ENCODE peak calls at places on chromosomes 11 and 22, in seven cellular contexts. Q is HCT116, K is GM23338, C is SK-N-SH, J is GM23248, X is MM.1S, N is neural progenitor cell. Y is an unnamed sample.

GRCh38 chr22:26846645-26847044 is 189.3 kb downstream of the MIAT start:
- DNase-seq in C (no peak), K (no peak), X (no peak), J (no peak), Q (no peak), N (no peak), Y (no peak)

GRCh38 chr11:14094481-14095037 is 132.0 kb downstream of the SPON1 start:
- DNase-seq in J (peak; percentile 70), X (no peak), Q (no peak), K (no peak), C (no peak), N (no peak), Y (no peak)

GRCh38 chr11:123047947-123048293 is 14.0 kb downstream of the HSPA8 start:
- DNase-seq in X (no peak), K (no peak), J (no peak), C (no peak), Q (no peak), N (no peak), Y (no peak)

GRCh38 chr22:43228330-43228729 is 41.4 kb upstream of the TTLL12 start:
- DNase-seq in X (no peak), J (peak; percentile 15), N (peak; percentile 57), Q (peak; percentile 10), C (peak; percentile 51), K (peak; percentile 88), Y (peak; percentile 36)

GRCh38 chr11:69562816-69563215 is 78.1 kb upstream of the CCND1 start:
- DNase-seq in X (no peak), Q (no peak), C (no peak), K (no peak), N (no peak), J (no peak), Y (no peak)

GRCh38 chr11:100726709-100727108 is 39.6 kb downstream of the ARHGAP42 start:
- DNase-seq in J (no peak), X (no peak), Q (no peak), N (no peak), K (peak; percentile 62), C (no peak), Y (no peak)

GRCh38 chr22:44224166-44224565 is 43.4 kb downstream of the PARVG start:
- DNase-seq in N (no peak), K (no peak), Q (no peak), J (peak; percentile 35), C (no peak), X (no peak), Y (no peak)

GRCh38 chr11:61007971-61008896 is 36.8 kb downstream of the CD6 start:
- DNase-seq in Q (no peak), N (peak; percentile 67), K (peak; percentile 96), C (peak; percentile 47), X (no peak), J (no peak), Y (no peak)

GRCh38 chr22:43253839-43254238 is 66.9 kb upstream of the TTLL12 start:
- DNase-seq in K (no peak), Q (no peak), X (no peak), J (no peak), C (no peak), N (no peak), Y (no peak)

GRCh38 chr11:59197990-59198389 is 14.7 kb downstream of the MPEG1 start:
- DNase-seq in X (no peak), C (no peak), K (no peak), Q (no peak), J (peak; percentile 64), N (no peak), Y (no peak)

GRCh38 chr22:20000246-20001081 is 16.2 kb downstream of the ARVCF start:
- DNase-seq in Q (no peak), J (no peak), N (no peak), K (peak; percentile 30), X (no peak), C (peak; percentile 64), Y (no peak)

GRCh38 chr11:46472662-46472994 is 81.1 kb upstream of the CHRM4 start:
- DNase-seq in Q (peak; percentile 12), X (no peak), K (no peak), C (no peak), N (no peak), J (no peak), Y (no peak)

GRCh38 chr11:85752201-85752889 is 58.6 kb downstream of the SYTL2 start:
- DNase-seq in C (no peak), N (no peak), K (no peak), J (no peak), Q (no peak), X (no peak), Y (no peak)

GRCh38 chr11:86043765-86044534 is 24.9 kb downstream of the PICALM start:
- DNase-seq in N (no peak), C (no peak), K (no peak), X (no peak), Q (no peak), J (no peak), Y (no peak)

DNA sequence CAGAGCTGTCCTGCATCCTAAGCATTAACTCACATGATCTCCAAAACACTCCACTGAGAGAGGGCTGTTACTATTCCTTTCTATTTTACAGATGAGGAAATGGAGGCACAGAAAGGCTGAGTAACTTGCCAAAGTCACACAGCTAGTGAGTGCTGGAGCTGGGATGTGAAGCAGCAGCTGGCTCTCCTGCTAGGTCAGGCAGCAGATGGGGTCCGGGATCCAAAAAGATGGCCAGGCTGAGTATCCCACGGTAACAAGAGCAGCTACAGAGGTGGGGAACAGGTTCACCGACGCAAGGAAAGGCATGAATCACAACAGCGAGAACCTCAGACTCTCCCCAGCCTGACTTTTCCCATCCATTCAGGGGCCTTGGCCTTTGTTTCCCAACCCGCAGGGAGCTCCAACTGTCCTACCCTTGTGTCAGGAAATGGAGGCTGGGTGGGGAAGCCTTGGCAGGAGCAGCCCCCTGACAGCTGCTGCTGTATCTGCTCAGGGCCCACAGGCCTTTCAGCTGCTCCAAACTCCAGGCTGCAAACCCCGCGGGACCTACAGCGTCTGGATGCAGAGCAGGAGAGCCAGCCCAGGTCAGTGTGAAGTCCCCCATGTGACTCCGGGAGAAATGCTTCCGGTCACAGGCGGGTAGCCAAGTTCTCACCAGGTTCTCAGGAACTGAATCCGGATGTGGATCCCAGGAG is 29.5 kb downstream of the DKK3 start:
- DNase-seq in N (no peak), Q (no peak), X (no peak), K (no peak), C (peak; percentile 73), J (peak; percentile 75), Y (no peak)
- TF ChIP-seq EZH2phosphoT487 in N (no peak), Q (no peak), X (no peak), K (no peak), C (no peak), J (no peak), Y (no peak)

DNA sequence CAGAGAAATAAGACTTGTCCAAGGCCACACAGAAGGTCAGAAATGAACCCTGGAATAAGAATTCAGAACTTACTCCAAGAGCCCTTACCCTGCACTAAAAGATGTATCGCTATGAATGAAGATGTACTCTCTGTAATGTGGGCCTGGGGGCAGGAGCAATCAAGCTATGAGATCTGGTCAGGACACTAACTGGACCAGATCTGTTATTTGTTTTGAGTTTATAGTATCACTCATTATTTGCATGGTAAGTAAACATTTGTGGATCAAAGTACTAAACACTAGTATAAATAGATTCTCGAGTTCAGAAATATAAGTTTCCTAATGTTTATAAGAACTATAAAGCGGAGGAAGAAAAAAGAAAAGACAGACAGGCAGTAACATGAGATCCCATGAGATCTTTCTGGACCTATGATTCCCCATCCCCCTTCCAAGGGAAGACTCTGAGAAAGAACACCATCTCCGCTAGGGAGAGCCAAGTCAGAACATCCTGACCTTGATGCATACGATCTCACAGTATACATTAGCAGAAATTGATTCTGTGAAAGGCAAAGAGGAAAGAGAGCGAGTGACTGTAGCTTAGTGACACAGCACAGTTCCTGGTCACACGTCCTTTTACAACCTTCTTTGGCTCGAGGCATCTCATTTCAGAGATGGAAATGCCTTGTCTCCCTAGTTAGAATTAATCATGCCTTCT is 71.2 kb downstream of the USP35 start:
- DNase-seq in K (no peak), X (no peak), C (no peak), N (no peak), J (no peak), Q (no peak), Y (no peak)
- H3K4me3 ChIP-seq in K (no peak overlapping the region), X (no peak overlapping the region), C (no peak overlapping the region), N (no peak overlapping the region), J (no peak overlapping the region), Q (no peak overlapping the region), Y (no peak overlapping the region)

GRCh38 chr11:34329876-34330275 is 27.9 kb downstream of the ABTB2 start:
- DNase-seq in K (no peak), N (no peak), Q (no peak), X (no peak), J (no peak), C (no peak), Y (no peak)
- H3K4me1 ChIP-seq in K (peaks cover 10% of the 10 kb centered on the region), N (no peaks in the 10 kb centered on the region), Q (peaks cover 26% of the 10 kb centered on the region), X (no peaks in the 10 kb centered on the region), J (peaks cover 17% of the 10 kb centered on the region), C (peaks cover 20% of the 10 kb centered on the region), Y (no peaks in the 10 kb centered on the region)

GRCh38 chr11:43923327-43924111 is 18.9 kb upstream of the C11orf96 start:
- DNase-seq in J (peak; percentile 75), Q (no peak), X (peak; percentile 3), K (no peak), C (peak; percentile 56), N (peak; percentile 57), Y (no peak)

GRCh38 chr11:43925932-43926505 is 16.4 kb upstream of the C11orf96 start:
- DNase-seq in Q (no peak), J (no peak), N (no peak), X (no peak), C (peak; percentile 87), K (no peak), Y (no peak)

GRCh38 chr11:43927070-43927469 is 15.4 kb upstream of the C11orf96 start:
- DNase-seq in X (no peak), N (no peak), K (no peak), Q (no peak), J (no peak), C (no peak), Y (no peak)

GRCh38 chr11:43924112-43924855 is 18.2 kb upstream of the C11orf96 start:
- DNase-seq in N (no peak), X (no peak), Q (no peak), K (peak; percentile 53), C (peak; percentile 55), J (no peak), Y (no peak)

GRCh38 chr11:43925063-43925931 is 17.1 kb upstream of the C11orf96 start:
- DNase-seq in J (no peak), Q (no peak), K (no peak), N (no peak), C (no peak), X (peak; percentile 4), Y (no peak)
- TF ChIP-seq EZH2phosphoT487 in J (no peak), Q (no peak), K (no peak), N (no peak), C (no peak), X (no peak), Y (no peak)

DNA sequence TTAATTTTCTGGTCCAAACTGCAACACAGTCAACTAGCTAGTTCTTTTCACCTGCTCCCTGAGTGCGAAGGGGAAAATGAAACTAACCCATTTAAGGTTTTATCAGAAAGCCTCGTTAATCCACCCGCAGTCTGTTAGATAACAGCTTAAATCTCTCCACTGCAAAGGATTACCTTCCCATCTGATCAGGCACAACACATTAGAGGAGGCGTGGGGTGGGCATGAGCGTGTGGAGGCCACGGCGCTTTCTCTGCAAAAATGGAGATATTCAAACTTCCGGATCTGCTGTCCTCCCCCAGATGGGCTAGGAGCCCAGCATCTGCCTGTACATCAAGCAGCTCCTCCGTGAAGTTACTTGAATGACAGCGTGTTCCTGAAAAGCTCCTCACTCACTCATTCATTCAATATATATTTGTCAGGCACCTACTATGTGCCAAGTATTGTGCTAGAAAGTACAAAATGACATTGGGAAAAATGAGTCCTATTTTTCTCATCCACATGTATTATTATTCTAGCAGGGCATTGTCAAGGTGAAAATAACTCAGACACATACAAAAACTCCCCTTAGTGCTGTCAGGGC is 13.5 kb upstream of the ANKK1 start:
- DNase-seq in J (no peak), K (no peak), C (no peak), N (no peak), X (no peak), Q (no peak), Y (no peak)
- H3K4me3 ChIP-seq in J (no peak overlapping the region), K (no peak overlapping the region), C (no peak overlapping the region), N (no peak overlapping the region), X (no peak overlapping the region), Q (no peak overlapping the region), Y (no peak overlapping the region)

Y was measured in OCI-LY7.